ENCODE peak calls at places on chromosomes 7 and 10, in seven cellular contexts. I, S, P, H, A, F and J are unnamed samples.

GRCh38 chr7:8143151-8143874 is 118.7 kb downstream of the ICA1 start:
- DNase-seq in A (no peak), S (no peak), H (no peak), I (no peak), P (no peak), F (no peak), J (no peak)

GRCh38 chr10:96645191-96645721 is 58.4 kb upstream of the TM9SF3 start:
- DNase-seq in I (no peak), P (no peak), H (no peak), S (no peak), F (no peak), A (no peak), J (no peak)

GRCh38 chr10:4650572-4650971 is 175.4 kb upstream of the AKR1E2 start:
- DNase-seq in H (no peak), P (no peak), A (no peak), I (no peak), S (no peak), F (no peak), J (no peak)

GRCh38 chr10:110008518-110009339 is 945 bp downstream of the ADD3 start:
- DNase-seq in F (no peak), S (peak; percentile 24), H (peak; percentile 61), A (peak; percentile 64), P (peak; percentile 55), I (peak; percentile 17), J (peak; percentile 60)

GRCh38 chr10:100148353-100149211 is 37.2 kb downstream of the ERLIN1 start:
- DNase-seq in I (no peak), F (no peak), H (no peak), A (no peak), P (no peak), S (no peak), J (no peak)

GRCh38 chr7:12303096-12303495 is 92.0 kb downstream of the TMEM106B start:
- DNase-seq in A (no peak), F (no peak), H (no peak), P (no peak), S (no peak), I (no peak), J (no peak)

GRCh38 chr10:110802090-110802489 is 69.6 kb upstream of the PDCD4 start:
- DNase-seq in F (no peak), I (no peak), H (no peak), S (no peak), P (no peak), A (no peak), J (no peak)

GRCh38 chr10:6050801-6051445 is 11.2 kb downstream of the IL2RA start:
- DNase-seq in S (peak; percentile 72), H (peak; percentile 54), A (peak; percentile 80), I (peak; percentile 97), P (peak; percentile 46), F (peak; percentile 70), J (peak; percentile 94)

GRCh38 chr7:100483101-100483727 is 513 bp upstream of the NYAP1 start:
- DNase-seq in P (peak; percentile 74), I (peak; percentile 73), A (peak; percentile 90), H (no peak), F (no peak), S (peak; percentile 64), J (peak; percentile 70)

GRCh38 chr7:37081436-37081835 is 357.1 kb upstream of the AOAH start:
- DNase-seq in F (no peak), S (no peak), A (peak; percentile 60), I (no peak), H (no peak), P (no peak), J (no peak)

GRCh38 chr10:4270116-4270515 is 485.1 kb upstream of the KLF6 start:
- DNase-seq in H (no peak), I (no peak), S (no peak), P (no peak), A (no peak), F (no peak), J (no peak)

GRCh38 chr7:34320926-34321609 is 336.9 kb upstream of the NPSR1 start:
- DNase-seq in F (no peak), I (no peak), A (peak; percentile 55), S (peak; percentile 36), H (peak; percentile 56), P (peak; percentile 29), J (peak; percentile 30)

GRCh38 chr10:116274141-116274861 is 1.3 kb upstream of the GFRA1 start:
- DNase-seq in S (no peak), A (peak; percentile 58), H (no peak), P (peak; percentile 19), F (no peak), I (no peak), J (no peak)

GRCh38 chr10:14742382-14742781 is 32.3 kb downstream of the FAM107B start:
- DNase-seq in H (no peak), F (no peak), I (no peak), A (no peak), S (no peak), P (no peak), J (no peak)

GRCh38 chr7:46930336-46930735 is 651.6 kb downstream of the TNS3 start:
- DNase-seq in P (no peak), A (no peak), S (peak; percentile 28), I (no peak), H (no peak), F (no peak), J (no peak)

GRCh38 chr7:155454183-155455112 is 3.5 kb upstream of the EN2 start:
- DNase-seq in F (no peak), A (no peak), P (no peak), S (no peak), H (no peak), I (no peak), J (no peak)

GRCh38 chr7:142549007-142549406 is 200.3 kb upstream of the PRSS1 start:
- DNase-seq in P (no peak), F (no peak), I (no peak), S (no peak), A (no peak), H (no peak), J (no peak)

GRCh38 chr7:96548664-96549063 is 161.0 kb downstream of the SEM1 start:
- DNase-seq in H (no peak), F (no peak), I (no peak), S (no peak), A (no peak), P (no peak), J (no peak)

GRCh38 chr10:3889961-3890522 is 105.0 kb upstream of the KLF6 start:
- DNase-seq in P (no peak), A (no peak), S (no peak), F (no peak), H (no peak), I (no peak), J (no peak)

GRCh38 chr7:72805526-72806494 is 22.2 kb downstream of the TYW1B start:
- DNase-seq in P (no peak), F (no peak), I (no peak), S (no peak), H (no peak), A (no peak), J (no peak)

DNA sequence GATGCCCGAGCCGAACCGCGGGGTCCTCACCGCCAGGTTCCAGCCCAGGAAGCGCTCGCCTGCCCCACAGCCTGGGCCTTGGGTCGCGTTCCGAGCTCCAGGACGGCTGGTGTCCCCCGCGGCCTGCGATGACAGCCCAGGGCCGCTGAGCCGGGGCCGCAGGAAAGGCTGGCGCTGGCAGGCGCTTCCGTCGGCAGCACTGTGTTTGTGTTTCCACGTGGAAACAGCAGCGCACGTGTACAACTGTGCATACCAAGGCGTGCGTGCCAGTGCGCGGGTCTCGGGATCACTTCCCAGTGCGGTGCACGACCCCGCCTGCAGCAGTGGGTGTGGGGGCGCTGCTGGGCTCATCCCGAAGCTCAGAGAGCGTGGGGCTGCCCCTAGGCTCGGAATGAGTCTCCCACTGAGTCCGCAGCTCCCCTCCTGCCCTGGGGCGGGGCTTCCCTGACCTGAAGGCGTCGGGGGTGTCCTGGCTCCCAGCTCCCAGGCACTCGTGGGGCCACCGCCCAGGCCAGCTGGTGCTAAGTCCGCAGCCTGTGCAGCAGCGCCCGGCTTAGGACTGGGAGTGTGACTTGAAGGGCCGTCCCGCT is 17.2 kb downstream of the AP5Z1 start:
- DNase-seq in P (no peak), A (peak; percentile 82), I (no peak), H (no peak), S (peak; percentile 39), F (no peak), J (peak; percentile 23)
- H3K4me3 ChIP-seq in P (peak overlapping the region; percentile 67), A (peak overlapping the region; percentile 8), I (peak overlapping the region; percentile 56), H (no peak overlapping the region), S (peak overlapping the region; percentile 34), F (peak overlapping the region; percentile 47), J (no peak overlapping the region)

DNA sequence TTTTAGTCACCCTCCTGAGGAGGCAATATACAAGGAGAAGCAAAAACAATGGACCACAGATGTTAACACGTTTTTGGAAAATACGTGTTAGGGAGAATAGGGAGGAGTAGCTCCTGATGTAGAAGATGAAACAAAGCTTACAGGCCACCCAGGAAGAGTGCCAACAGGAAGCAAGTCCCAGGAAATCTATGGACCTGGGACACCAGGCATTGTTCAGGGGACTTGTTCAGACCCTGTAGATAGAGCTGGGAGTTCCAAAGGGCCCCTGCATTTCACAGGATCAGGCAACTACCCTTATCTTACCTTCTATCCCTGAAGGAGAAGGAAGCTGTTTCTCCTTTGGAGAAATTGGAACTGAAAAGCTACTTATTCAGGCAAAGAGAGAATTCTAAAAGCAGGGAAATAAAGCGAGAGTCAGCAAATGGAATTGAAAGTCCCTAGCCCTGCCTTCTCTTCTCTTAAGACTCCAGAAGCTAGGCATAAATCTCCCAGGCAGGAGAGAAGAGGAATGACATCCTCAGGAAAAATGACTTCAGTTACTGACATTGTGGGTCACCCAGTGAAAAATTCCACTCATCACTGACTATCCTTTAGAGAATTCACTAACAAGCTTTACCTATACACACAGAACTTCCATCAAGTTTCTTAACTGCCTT is 77.7 kb upstream of the FAM3C start:
- DNase-seq in F (no peak), I (no peak), S (no peak), A (no peak), P (no peak), H (no peak), J (no peak)
- H3K27ac ChIP-seq in F (no peak overlapping the region), I (no peak overlapping the region), S (no peak overlapping the region), A (no peak overlapping the region), P (no peak overlapping the region), H (no peak overlapping the region), J (no peak overlapping the region)

DNA sequence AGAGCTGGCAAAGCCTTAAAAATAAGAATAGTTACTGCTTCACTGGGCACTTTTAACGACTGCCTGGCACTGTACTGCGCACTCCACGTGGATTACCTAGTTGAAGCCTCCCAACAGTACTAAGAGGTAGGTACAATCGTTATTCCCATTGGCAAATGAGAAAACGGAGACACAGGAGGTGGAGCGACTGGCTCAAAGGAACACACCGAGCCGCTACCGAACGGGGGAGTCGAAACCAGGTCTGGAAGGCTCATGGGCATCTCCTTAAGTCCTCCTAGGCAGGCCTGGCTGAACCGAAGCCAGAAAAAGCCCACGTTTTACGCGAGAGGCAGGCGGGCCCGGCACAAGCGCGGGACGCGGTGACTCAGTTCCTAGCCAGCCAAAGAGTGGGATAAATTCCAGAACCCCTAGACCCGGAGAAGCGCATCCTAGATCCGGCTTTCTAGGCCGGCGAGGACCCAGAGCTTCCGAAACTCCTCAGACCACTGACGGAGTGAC is 499 bp downstream of the PDAP1 start:
- DNase-seq in F (peak; percentile 89), I (peak; percentile 24), P (peak; percentile 39), S (peak; percentile 68), A (peak; percentile 75), H (peak; percentile 51), J (peak; percentile 32)
- H3K4me3 ChIP-seq in F (peak overlapping the region; percentile 94), I (peak overlapping the region; percentile 83), P (peak overlapping the region; percentile 99), S (peak overlapping the region; percentile 100), A (peak overlapping the region; percentile 97), H (peak overlapping the region; percentile 92), J (peak overlapping the region; percentile 89)

DNA sequence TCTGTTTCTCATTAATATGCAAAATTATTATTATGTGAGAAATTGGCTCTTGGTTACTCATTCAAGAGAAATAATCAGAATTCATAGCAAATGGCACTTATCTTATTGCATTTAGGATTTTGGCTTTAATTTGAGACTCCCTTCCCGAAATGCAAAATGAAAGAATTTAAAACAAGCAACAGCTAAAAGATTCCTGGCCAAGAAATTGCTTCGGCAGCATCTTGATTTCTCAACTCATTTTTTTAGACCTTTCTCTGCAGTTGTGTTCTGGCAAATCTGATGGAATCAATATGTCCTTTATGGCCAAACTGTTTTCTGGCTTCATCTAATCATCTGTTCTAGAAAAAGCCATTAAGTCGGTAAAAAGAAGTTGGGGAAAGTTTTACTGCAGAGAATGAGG is 172.2 kb downstream of the SLC16A9 start:
- DNase-seq in I (no peak), S (no peak), F (no peak), P (no peak), A (no peak), H (no peak), J (no peak)
- H3K27ac ChIP-seq in I (no peak overlapping the region), S (peak overlapping the region; percentile 81), F (peak overlapping the region; percentile 64), P (peak overlapping the region; percentile 81), A (no peak overlapping the region), H (no peak overlapping the region), J (no peak overlapping the region)